ENCODE peak calls at places on chromosomes 3 and 15, in six cellular contexts. C is HCT116, L is spleen, Z is HepG2, Q is breast epithelium, B is H1. A is an unnamed sample.

GRCh38 chr3:153574445-153574844 is 412.4 kb downstream of the RAP2B start:
- DNase-seq in Z (no peak), L (no peak), Q (no peak), C (no peak), B (no peak), A (no peak)

GRCh38 chr15:29568840-29569532 is 253.3 kb downstream of the TJP1 start:
- DNase-seq in B (no peak), L (no peak), Z (peak; percentile 23), Q (no peak), C (peak; percentile 38), A (no peak)

GRCh38 chr3:16140116-16140893 is 34.2 kb upstream of the GALNT15 start:
- DNase-seq in B (no peak), Q (no peak), Z (no peak), C (no peak), L (no peak), A (no peak)

GRCh38 chr3:177452487-177452886 is 255.2 kb upstream of the TBL1XR1 start:
- DNase-seq in B (no peak), C (no peak), Z (no peak), Q (no peak), L (no peak), A (no peak)

GRCh38 chr3:124075758-124076157 is 83.8 kb upstream of the ROPN1 start:
- DNase-seq in Q (no peak), L (peak; percentile 77), C (no peak), Z (no peak), B (no peak), A (no peak)

GRCh38 chr15:32998979-32999677 is 195.4 kb downstream of the FMN1 start:
- DNase-seq in C (no peak), Z (no peak), Q (no peak), L (no peak), B (no peak), A (no peak)

GRCh38 chr3:10952525-10952924 is 40.0 kb upstream of the SLC6A1 start:
- DNase-seq in Z (no peak), C (no peak), L (no peak), Q (no peak), B (no peak), A (no peak)

GRCh38 chr3:31050296-31050695 is 155.8 kb upstream of the GADL1 start:
- DNase-seq in L (no peak), Q (no peak), Z (no peak), B (no peak), C (no peak), A (no peak)

GRCh38 chr3:50825841-50826240 is 151.1 kb downstream of the DOCK3 start:
- DNase-seq in Z (no peak), C (no peak), B (no peak), Q (no peak), L (no peak), A (no peak)

GRCh38 chr15:56411122-56411749 is 46.0 kb downstream of the TEX9 start:
- DNase-seq in B (no peak), L (no peak), Q (no peak), C (no peak), Z (no peak), A (no peak)

GRCh38 chr15:90016721-90017120 is 15.6 kb downstream of the ZNF710 start:
- DNase-seq in C (no peak), B (no peak), L (no peak), Z (no peak), Q (no peak), A (no peak)

GRCh38 chr3:134205426-134205825 is 45.2 kb downstream of the RYK start:
- DNase-seq in C (no peak), Z (no peak), Q (no peak), L (no peak), B (no peak), A (no peak)

GRCh38 chr15:98599911-98600685 is 48.2 kb upstream of the IGF1R start:
- DNase-seq in Z (no peak), B (no peak), Q (no peak), L (peak; percentile 81), C (no peak), A (peak; percentile 21)

GRCh38 chr3:124998247-124998630 is 57.6 kb downstream of the HEG1 start:
- DNase-seq in Q (no peak), B (no peak), L (no peak), C (no peak), Z (no peak), A (no peak)

GRCh38 chr3:123314409-123315270 is 112.9 kb downstream of the SEC22A start:
- DNase-seq in C (no peak), B (peak; percentile 93), Z (no peak), Q (no peak), L (peak; percentile 64), A (no peak)

GRCh38 chr15:25743909-25744275 is 119.2 kb downstream of the ATP10A start:
- DNase-seq in C (no peak), L (no peak), B (no peak), Z (no peak), Q (no peak), A (no peak)

GRCh38 chr3:114739627-114740026 is 407.5 kb downstream of the ZBTB20 start:
- DNase-seq in B (no peak), Q (no peak), C (no peak), L (no peak), Z (no peak), A (no peak)

GRCh38 chr3:40827942-40828688 is 303.4 kb downstream of the ZNF621 start:
- DNase-seq in L (no peak), C (no peak), B (no peak), Z (no peak), Q (no peak), A (no peak)

GRCh38 chr3:46935168-46935858 is 41.2 kb downstream of the CCDC12 start:
- DNase-seq in Q (peak; percentile 58), B (peak; percentile 64), Z (peak; percentile 92), L (peak; percentile 58), C (peak; percentile 65), A (no peak)

GRCh38 chr3:112074006-112074405 is 12.2 kb upstream of the C3orf52 start:
- DNase-seq in L (no peak), C (no peak), Z (no peak), Q (no peak), B (no peak), A (no peak)

GRCh38 chr3:40290396-40290795 is 19.1 kb upstream of the EIF1B start:
- DNase-seq in L (no peak), Z (peak; percentile 6), B (no peak), C (no peak), Q (no peak), A (no peak)

GRCh38 chr3:19994796-19995195 is 17.3 kb downstream of the PP2D1 start:
- DNase-seq in L (no peak), Q (no peak), B (no peak), C (no peak), Z (no peak), A (no peak)

GRCh38 chr3:155079795-155080546 is at the start of gene MME:
- DNase-seq in L (peak; percentile 87), Q (no peak), C (no peak), Z (no peak), B (peak; percentile 77), A (no peak)

GRCh38 chr3:58651268-58651667 is 15.3 kb downstream of the FAM3D start:
- DNase-seq in B (no peak), Z (no peak), L (no peak), Q (no peak), C (no peak), A (no peak)

GRCh38 chr3:55272031-55272645 is 215.0 kb downstream of the WNT5A start:
- DNase-seq in B (no peak), L (no peak), Z (no peak), Q (no peak), C (no peak), A (no peak)

DNA sequence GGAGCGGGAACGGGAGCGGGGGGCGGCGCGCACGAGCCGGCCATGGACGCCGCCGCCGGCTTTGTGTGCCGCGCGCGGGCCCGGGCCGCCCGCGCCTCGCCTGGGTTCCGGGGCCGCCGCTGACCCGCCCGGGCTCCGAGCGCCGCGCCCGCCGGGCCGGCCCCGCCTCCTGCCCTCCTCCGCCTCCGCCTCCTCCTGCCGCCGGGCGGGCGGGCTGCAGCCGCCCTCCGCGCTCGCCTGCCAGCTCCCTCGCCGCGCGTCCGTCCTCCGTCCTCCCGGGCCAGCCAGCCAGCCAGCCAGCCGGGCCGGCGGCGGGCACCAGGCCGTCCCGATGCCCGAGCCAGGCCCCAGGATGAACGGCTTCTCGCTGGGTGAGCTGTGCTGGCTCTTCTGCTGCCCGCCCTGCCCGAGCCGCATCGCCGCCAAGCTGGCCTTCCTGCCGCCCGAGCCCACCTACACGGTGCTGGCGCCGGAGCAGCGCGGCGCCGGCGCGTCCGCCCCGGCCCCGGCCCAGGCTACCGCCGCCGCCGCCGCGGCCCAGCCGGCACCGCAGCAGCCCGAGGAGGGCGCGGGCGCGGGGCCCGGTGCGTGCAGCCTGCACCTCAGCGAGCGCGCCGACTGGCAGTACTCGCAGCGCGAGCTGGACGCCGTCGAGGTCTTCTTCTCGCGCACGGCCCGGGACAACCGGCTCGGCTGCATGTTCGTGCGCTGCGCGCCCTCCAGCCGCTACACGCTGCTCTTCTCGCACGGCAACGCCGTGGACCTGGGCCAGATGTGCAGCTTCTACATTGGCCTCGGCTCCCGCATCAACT is at the start of gene ABHD17C:
- DNase-seq in Z (peak; percentile 9), C (no peak), L (peak; percentile 91), B (no peak), Q (peak; percentile 61), A (peak; percentile 70)
- TF ChIP-seq POLR2AphosphoS5 in Z (no peak), C (peak; percentile 68), L (peak; percentile 67), B (no peak), Q (no peak), A (no peak)

GRCh38 chr15:78437107-78437761 is 782 bp upstream of the IREB2 start:
- DNase-seq in B (no peak), L (no peak), Q (no peak), Z (no peak), C (peak; percentile 7), A (peak; percentile 28)

GRCh38 chr15:78440375-78441373 is 2.7 kb downstream of the IREB2 start:
- DNase-seq in Q (no peak), C (no peak), L (no peak), B (no peak), Z (no peak), A (no peak)

GRCh38 chr15:78438595-78439285 is 724 bp downstream of the IREB2 start:
- DNase-seq in B (no peak), Z (peak; percentile 60), C (no peak), Q (no peak), L (no peak), A (no peak)

GRCh38 chr15:78434134-78434533 is 3.9 kb upstream of the IREB2 start:
- DNase-seq in Z (no peak), B (no peak), Q (no peak), C (no peak), L (no peak), A (no peak)

GRCh38 chr15:78437762-78438594 is at the start of gene IREB2:
- DNase-seq in C (peak; percentile 97), L (peak; percentile 98), Q (peak; percentile 96), B (peak; percentile 97), Z (peak; percentile 96), A (peak; percentile 89)
- TF ChIP-seq POLR2A in C (peak; percentile 38), L (peak; percentile 60), Q (no peak), B (peak; percentile 73), Z (peak; percentile 81), A (peak; percentile 75)

DNA sequence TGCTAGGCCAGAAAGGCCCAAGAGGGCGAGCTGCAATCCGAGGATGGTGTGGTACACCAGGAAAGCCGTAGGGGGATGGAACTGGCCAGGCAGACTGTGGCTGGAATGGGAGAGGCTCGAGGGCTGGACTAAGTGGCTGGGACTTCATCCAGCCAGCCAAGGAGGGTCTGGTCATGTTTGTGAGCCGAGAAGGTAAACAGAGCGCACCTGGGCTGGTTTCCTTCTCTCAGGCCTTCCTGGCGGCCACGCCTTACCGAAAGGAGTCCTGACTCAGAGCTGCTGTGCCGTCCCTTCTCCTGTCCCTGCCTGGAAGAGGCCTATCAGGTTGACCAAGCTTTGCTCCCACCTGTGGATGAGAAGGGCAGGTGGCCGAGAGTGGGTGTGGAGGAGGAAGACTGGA is 71.5 kb upstream of the GATM start:
- DNase-seq in L (peak; percentile 64), Z (no peak), B (no peak), Q (peak; percentile 75), C (no peak), A (no peak)
- TF ChIP-seq POLR2AphosphoS5 in L (no peak), Z (no peak), B (no peak), Q (no peak), C (no peak), A (no peak)

GRCh38 chr3:42013652-42014442 is 51.9 kb upstream of the ULK4 start:
- DNase-seq in Z (no peak), B (no peak), C (no peak), L (peak; percentile 92), Q (no peak), A (no peak)
- TF ChIP-seq POLR2A in Z (no peak), B (no peak), C (peak; percentile 25), L (no peak), Q (no peak), A (peak; percentile 43)